ENCODE peak calls at places on chromosomes 12 and 14, in nine cellular contexts. One of them, this sample, is unnamed.

GRCh38 chr14:105863296-105864108 is 337.1 kb downstream of the TMEM121 start:
- DNase-seq in uterus: peak; percentile 6
- DNase-seq in tibial nerve: peak; percentile 8
- DNase-seq in Karpas-422: peak; percentile 58
- DNase-seq in PC-9: no peak
- DNase-seq in A549: no peak
- DNase-seq in CD8-positive, alpha-beta memory T cell: no peak
- DNase-seq in hepatocyte: no peak
- DNase-seq in IMR-90: no peak
- DNase-seq in this sample: no peak

GRCh38 chr14:94004015-94004414 is 6.9 kb downstream of the CCDC197 start:
- DNase-seq in tibial nerve: no peak
- DNase-seq in uterus: no peak
- DNase-seq in IMR-90: no peak
- DNase-seq in A549: no peak
- DNase-seq in PC-9: no peak
- DNase-seq in hepatocyte: no peak
- DNase-seq in Karpas-422: no peak
- DNase-seq in CD8-positive, alpha-beta memory T cell: no peak
- DNase-seq in this sample: no peak

GRCh38 chr14:93734086-93734822 is 54.0 kb downstream of the PRIMA1 start:
- DNase-seq in Karpas-422: peak; percentile 72
- DNase-seq in PC-9: no peak
- DNase-seq in hepatocyte: no peak
- DNase-seq in CD8-positive, alpha-beta memory T cell: no peak
- DNase-seq in uterus: no peak
- DNase-seq in A549: no peak
- DNase-seq in tibial nerve: no peak
- DNase-seq in IMR-90: no peak
- DNase-seq in this sample: no peak

GRCh38 chr14:37253905-37254304 is 56.2 kb downstream of the MIPOL1 start:
- DNase-seq in CD8-positive, alpha-beta memory T cell: no peak
- DNase-seq in A549: no peak
- DNase-seq in Karpas-422: no peak
- DNase-seq in IMR-90: peak; percentile 73
- DNase-seq in hepatocyte: no peak
- DNase-seq in tibial nerve: no peak
- DNase-seq in PC-9: peak; percentile 9
- DNase-seq in uterus: no peak
- DNase-seq in this sample: peak; percentile 78

GRCh38 chr12:102763016-102763415 is 154.0 kb downstream of the PAH start:
- DNase-seq in Karpas-422: no peak
- DNase-seq in PC-9: no peak
- DNase-seq in tibial nerve: no peak
- DNase-seq in uterus: no peak
- DNase-seq in A549: no peak
- DNase-seq in IMR-90: no peak
- DNase-seq in CD8-positive, alpha-beta memory T cell: no peak
- DNase-seq in hepatocyte: no peak
- DNase-seq in this sample: no peak

GRCh38 chr12:101713059-101713682 is 15.7 kb downstream of the CHPT1 start:
- DNase-seq in CD8-positive, alpha-beta memory T cell: no peak
- DNase-seq in PC-9: no peak
- DNase-seq in A549: no peak
- DNase-seq in uterus: peak; percentile 17
- DNase-seq in tibial nerve: peak; percentile 27
- DNase-seq in Karpas-422: no peak
- DNase-seq in IMR-90: no peak
- DNase-seq in hepatocyte: peak; percentile 49
- DNase-seq in this sample: no peak

GRCh38 chr12:18320036-18320617 is 58.8 kb downstream of the PIK3C2G start:
- DNase-seq in PC-9: peak; percentile 50
- DNase-seq in tibial nerve: no peak
- DNase-seq in CD8-positive, alpha-beta memory T cell: no peak
- DNase-seq in IMR-90: peak; percentile 69
- DNase-seq in hepatocyte: peak; percentile 61
- DNase-seq in A549: peak; percentile 25
- DNase-seq in Karpas-422: peak; percentile 63
- DNase-seq in uterus: no peak
- DNase-seq in this sample: peak; percentile 78

GRCh38 chr14:96058606-96059200 is 19.5 kb downstream of the C14orf132 start:
- DNase-seq in CD8-positive, alpha-beta memory T cell: no peak
- DNase-seq in Karpas-422: no peak
- DNase-seq in A549: no peak
- DNase-seq in tibial nerve: no peak
- DNase-seq in IMR-90: no peak
- DNase-seq in uterus: no peak
- DNase-seq in PC-9: no peak
- DNase-seq in hepatocyte: no peak
- DNase-seq in this sample: no peak

GRCh38 chr12:13369496-13369895 is 173.0 kb downstream of the EMP1 start:
- DNase-seq in hepatocyte: no peak
- DNase-seq in A549: no peak
- DNase-seq in PC-9: no peak
- DNase-seq in IMR-90: no peak
- DNase-seq in uterus: no peak
- DNase-seq in CD8-positive, alpha-beta memory T cell: no peak
- DNase-seq in Karpas-422: no peak
- DNase-seq in tibial nerve: no peak
- DNase-seq in this sample: no peak

GRCh38 chr14:69963966-69964365 is 84.8 kb downstream of the SMOC1 start:
- DNase-seq in hepatocyte: no peak
- DNase-seq in A549: no peak
- DNase-seq in PC-9: no peak
- DNase-seq in Karpas-422: no peak
- DNase-seq in IMR-90: no peak
- DNase-seq in uterus: no peak
- DNase-seq in tibial nerve: no peak
- DNase-seq in CD8-positive, alpha-beta memory T cell: no peak
- DNase-seq in this sample: no peak

GRCh38 chr14:69959136-69959535 is 79.9 kb downstream of the SMOC1 start:
- DNase-seq in PC-9: no peak
- DNase-seq in IMR-90: no peak
- DNase-seq in A549: no peak
- DNase-seq in tibial nerve: no peak
- DNase-seq in Karpas-422: no peak
- DNase-seq in uterus: no peak
- DNase-seq in CD8-positive, alpha-beta memory T cell: no peak
- DNase-seq in hepatocyte: no peak
- DNase-seq in this sample: no peak

GRCh38 chr14:69968151-69968550 is 88.9 kb downstream of the SMOC1 start:
- DNase-seq in Karpas-422: no peak
- DNase-seq in PC-9: no peak
- DNase-seq in hepatocyte: no peak
- DNase-seq in uterus: no peak
- DNase-seq in A549: no peak
- DNase-seq in IMR-90: peak; percentile 43
- DNase-seq in CD8-positive, alpha-beta memory T cell: no peak
- DNase-seq in tibial nerve: no peak
- DNase-seq in this sample: no peak

DNA sequence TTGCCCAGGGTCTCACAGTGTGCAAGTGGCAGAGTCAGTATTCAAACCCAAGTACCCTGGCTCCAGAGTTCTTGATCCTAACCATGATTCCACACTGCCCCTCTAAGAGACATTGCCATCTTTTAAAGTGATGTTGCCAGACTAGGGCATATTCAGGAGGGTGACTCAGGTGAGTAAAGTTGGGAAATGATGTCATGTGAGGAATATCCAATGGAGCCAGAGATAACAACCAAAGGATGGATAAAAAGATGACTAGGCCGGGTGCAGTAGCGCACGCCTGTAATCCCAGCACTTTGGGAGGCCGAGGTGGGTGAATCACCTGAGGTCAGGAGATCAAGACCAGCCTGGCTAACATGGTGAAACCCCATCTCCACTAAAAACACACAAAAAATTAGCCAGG is 85.6 kb downstream of the SMOC1 start:
- DNase-seq in PC-9: no peak
- DNase-seq in uterus: no peak
- DNase-seq in CD8-positive, alpha-beta memory T cell: no peak
- DNase-seq in IMR-90: peak; percentile 9
- DNase-seq in Karpas-422: no peak
- DNase-seq in tibial nerve: no peak
- DNase-seq in hepatocyte: no peak
- DNase-seq in A549: no peak
- DNase-seq in this sample: no peak
- H3K4me1 ChIP-seq in PC-9: no peaks in the 10 kb centered on the region
- H3K4me1 ChIP-seq in uterus: no peaks in the 10 kb centered on the region
- H3K4me1 ChIP-seq in CD8-positive, alpha-beta memory T cell: no peaks in the 10 kb centered on the region
- H3K4me1 ChIP-seq in IMR-90: peaks cover 4% of the 10 kb centered on the region
- H3K4me1 ChIP-seq in Karpas-422: no peaks in the 10 kb centered on the region
- H3K4me1 ChIP-seq in tibial nerve: no peaks in the 10 kb centered on the region
- H3K4me1 ChIP-seq in hepatocyte: no peaks in the 10 kb centered on the region
- H3K4me1 ChIP-seq in A549: peaks cover 4% of the 10 kb centered on the region
- H3K4me1 ChIP-seq in this sample: no peaks in the 10 kb centered on the region

GRCh38 chr14:89304972-89305703 is 111.9 kb downstream of the FOXN3 start:
- DNase-seq in A549: no peak
- DNase-seq in IMR-90: peak; percentile 78
- DNase-seq in CD8-positive, alpha-beta memory T cell: no peak
- DNase-seq in Karpas-422: peak; percentile 58
- DNase-seq in tibial nerve: no peak
- DNase-seq in hepatocyte: peak; percentile 37
- DNase-seq in PC-9: no peak
- DNase-seq in uterus: peak; percentile 39
- DNase-seq in this sample: peak; percentile 82
- H3K4me1 ChIP-seq in A549: peaks cover 14% of the 10 kb centered on the region
- H3K4me1 ChIP-seq in IMR-90: peaks cover 28% of the 10 kb centered on the region
- H3K4me1 ChIP-seq in CD8-positive, alpha-beta memory T cell: peaks cover 16% of the 10 kb centered on the region
- H3K4me1 ChIP-seq in Karpas-422: peaks cover 44% of the 10 kb centered on the region
- H3K4me1 ChIP-seq in tibial nerve: peaks cover 62% of the 10 kb centered on the region
- H3K4me1 ChIP-seq in hepatocyte: peaks cover 32% of the 10 kb centered on the region
- H3K4me1 ChIP-seq in PC-9: no peaks in the 10 kb centered on the region
- H3K4me1 ChIP-seq in uterus: peaks cover 11% of the 10 kb centered on the region
- H3K4me1 ChIP-seq in this sample: peaks cover 41% of the 10 kb centered on the region

GRCh38 chr14:79822034-79822433 is 389.3 kb downstream of the DIO2 start:
- DNase-seq in Karpas-422: no peak
- DNase-seq in CD8-positive, alpha-beta memory T cell: no peak
- DNase-seq in IMR-90: no peak
- DNase-seq in hepatocyte: no peak
- DNase-seq in tibial nerve: no peak
- DNase-seq in PC-9: no peak
- DNase-seq in A549: no peak
- DNase-seq in uterus: no peak
- DNase-seq in this sample: no peak

GRCh38 chr14:79820866-79821535 is 390.3 kb downstream of the DIO2 start:
- DNase-seq in hepatocyte: no peak
- DNase-seq in Karpas-422: no peak
- DNase-seq in tibial nerve: no peak
- DNase-seq in IMR-90: no peak
- DNase-seq in A549: no peak
- DNase-seq in CD8-positive, alpha-beta memory T cell: no peak
- DNase-seq in uterus: no peak
- DNase-seq in PC-9: no peak
- DNase-seq in this sample: no peak

DNA sequence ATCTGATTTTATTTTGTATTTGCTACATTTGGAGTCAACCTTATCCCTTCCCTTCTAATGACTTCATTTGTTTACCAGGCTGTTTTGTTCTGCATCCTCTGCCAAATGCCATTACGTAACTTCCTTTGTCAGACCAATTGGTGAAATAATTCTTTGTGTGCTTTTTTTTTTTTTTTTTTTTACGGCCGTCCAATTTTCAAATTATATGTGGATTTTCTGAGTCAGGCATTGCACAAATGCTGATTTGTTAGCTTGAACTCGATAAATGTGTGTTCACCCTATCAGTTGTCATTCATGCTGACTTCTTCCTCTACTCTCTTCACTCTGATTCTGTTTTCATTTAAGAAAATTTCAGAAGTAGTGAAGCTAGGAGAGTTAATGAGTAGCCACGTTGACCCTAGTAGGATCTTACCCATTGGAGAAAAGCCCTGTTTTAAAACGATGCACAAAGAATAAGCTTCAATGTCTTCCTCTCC is 386.2 kb downstream of the DIO2 start:
- DNase-seq in A549: no peak
- DNase-seq in hepatocyte: no peak
- DNase-seq in uterus: no peak
- DNase-seq in CD8-positive, alpha-beta memory T cell: no peak
- DNase-seq in IMR-90: peak; percentile 52
- DNase-seq in Karpas-422: no peak
- DNase-seq in tibial nerve: no peak
- DNase-seq in PC-9: no peak
- DNase-seq in this sample: peak; percentile 19
- H3K4me1 ChIP-seq in A549: peaks cover 10% of the 10 kb centered on the region
- H3K4me1 ChIP-seq in hepatocyte: no peaks in the 10 kb centered on the region
- H3K4me1 ChIP-seq in uterus: no peaks in the 10 kb centered on the region
- H3K4me1 ChIP-seq in CD8-positive, alpha-beta memory T cell: no peaks in the 10 kb centered on the region
- H3K4me1 ChIP-seq in IMR-90: no peaks in the 10 kb centered on the region
- H3K4me1 ChIP-seq in Karpas-422: no peaks in the 10 kb centered on the region
- H3K4me1 ChIP-seq in tibial nerve: peaks cover 13% of the 10 kb centered on the region
- H3K4me1 ChIP-seq in PC-9: no peaks in the 10 kb centered on the region
- H3K4me1 ChIP-seq in this sample: no peaks in the 10 kb centered on the region

GRCh38 chr14:53855574-53855973 is 101.1 kb downstream of the BMP4 start:
- DNase-seq in A549: no peak
- DNase-seq in IMR-90: no peak
- DNase-seq in uterus: no peak
- DNase-seq in hepatocyte: no peak
- DNase-seq in CD8-positive, alpha-beta memory T cell: no peak
- DNase-seq in PC-9: no peak
- DNase-seq in Karpas-422: no peak
- DNase-seq in tibial nerve: no peak
- DNase-seq in this sample: no peak
- H3K4me1 ChIP-seq in A549: peaks cover 40% of the 10 kb centered on the region
- H3K4me1 ChIP-seq in IMR-90: peaks cover 4% of the 10 kb centered on the region
- H3K4me1 ChIP-seq in uterus: no peaks in the 10 kb centered on the region
- H3K4me1 ChIP-seq in hepatocyte: peaks cover 13% of the 10 kb centered on the region
- H3K4me1 ChIP-seq in CD8-positive, alpha-beta memory T cell: no peaks in the 10 kb centered on the region
- H3K4me1 ChIP-seq in PC-9: peaks cover 18% of the 10 kb centered on the region
- H3K4me1 ChIP-seq in Karpas-422: no peaks in the 10 kb centered on the region
- H3K4me1 ChIP-seq in tibial nerve: peaks cover 8% of the 10 kb centered on the region
- H3K4me1 ChIP-seq in this sample: no peaks in the 10 kb centered on the region

This sample was measured in GM23248.